ENCODE peak calls at places on chromosomes 5 and 9, in six cellular contexts. H is hepatocyte, C is sigmoid colon, O is A549, D is fibroblast of lung, W is stomach. N is an unnamed sample.
A peak's percentile ranks its signal among the peaks of the same experiment; 100 is the strongest.

GRCh38 chr5:176994460-176995121 is 12.0 kb downstream of the UIMC1 start:
- DNase-seq in H (peak; percentile 57), C (no peak), O (no peak), D (peak; percentile 51), W (peak; percentile 45), N (no peak)

GRCh38 chr5:42995152-42995751 is 44.9 kb downstream of the ANXA2R start:
- DNase-seq in H (no peak), C (no peak), O (no peak), D (peak; percentile 71), W (no peak), N (no peak)

GRCh38 chr5:152514827-152515397 is 109.8 kb upstream of the NMUR2 start:
- DNase-seq in H (peak; percentile 60), C (no peak), O (peak; percentile 10), D (peak; percentile 35), W (no peak), N (no peak)

GRCh38 chr5:173806270-173807035 is 81.7 kb upstream of the CPEB4 start:
- DNase-seq in H (peak; percentile 64), C (no peak), O (no peak), D (no peak), W (no peak), N (no peak)

GRCh38 chr5:893711-894110 is 1.0 kb downstream of the TRIP13 start:
- DNase-seq in H (no peak), C (peak; percentile 48), O (no peak), D (no peak), W (no peak), N (no peak)

GRCh38 chr9:72888032-72888431 is 64.8 kb downstream of the ALDH1A1 start:
- DNase-seq in H (no peak), C (no peak), O (no peak), D (no peak), W (no peak), N (no peak)

GRCh38 chr5:133246376-133247144 is 194.7 kb downstream of the HSPA4 start:
- DNase-seq in H (no peak), C (no peak), O (no peak), D (no peak), W (no peak), N (no peak)

GRCh38 chr5:1546556-1546955 is 22.8 kb upstream of the LPCAT1 start:
- DNase-seq in H (no peak), C (peak; percentile 62), O (no peak), D (no peak), W (no peak), N (peak; percentile 59)

GRCh38 chr9:112005939-112006338 is 109.3 kb downstream of the UGCG start:
- DNase-seq in H (no peak), C (no peak), O (no peak), D (no peak), W (no peak), N (no peak)

GRCh38 chr5:1014346-1014745 is 5.7 kb downstream of the NKD2 start:
- DNase-seq in H (no peak), C (peak; percentile 56), O (no peak), D (no peak), W (no peak), N (peak; percentile 53)

GRCh38 chr9:130692365-130692764 is 1.2 kb upstream of the EXOSC2 start:
- DNase-seq in H (peak; percentile 85), C (no peak), O (no peak), D (no peak), W (no peak), N (peak; percentile 81)

GRCh38 chr5:17302590-17302989 is 85.2 kb downstream of the BASP1 start:
- DNase-seq in H (no peak), C (no peak), O (no peak), D (peak; percentile 76), W (no peak), N (no peak)

GRCh38 chr9:114681594-114682332 is at the start of gene TEX48:
- DNase-seq in H (peak; percentile 83), C (peak; percentile 71), O (peak; percentile 66), D (peak; percentile 75), W (peak; percentile 71), N (peak; percentile 73)

GRCh38 chr5:143117821-143118220 is 285.7 kb downstream of the NR3C1 start:
- DNase-seq in H (no peak), C (no peak), O (no peak), D (no peak), W (no peak), N (no peak)

GRCh38 chr5:5149154-5149553 is 9.0 kb downstream of the ADAMTS16 start:
- DNase-seq in H (no peak), C (no peak), O (no peak), D (no peak), W (no peak), N (no peak)

GRCh38 chr9:118325757-118326156 is 621.6 kb downstream of the TLR4 start:
- DNase-seq in H (no peak), C (no peak), O (no peak), D (no peak), W (no peak), N (no peak)

GRCh38 chr5:141393267-141393666 is 834 bp downstream of the PCDHGA8 start:
- DNase-seq in H (no peak), C (no peak), O (no peak), D (no peak), W (no peak), N (no peak)

GRCh38 chr5:141392429-141393198 is at the start of gene PCDHGA8:
- DNase-seq in H (no peak), C (no peak), O (no peak), D (peak; percentile 31), W (no peak), N (no peak)

GRCh38 chr5:141389153-141390042 is 1.9 kb downstream of the PCDHGB4 start:
- DNase-seq in H (no peak), C (no peak), O (no peak), D (no peak), W (no peak), N (no peak)

GRCh38 chr5:141384471-141385267 is 2.1 kb downstream of the PCDHGA7 start:
- DNase-seq in H (no peak), C (no peak), O (no peak), D (no peak), W (no peak), N (peak; percentile 61)

DNA sequence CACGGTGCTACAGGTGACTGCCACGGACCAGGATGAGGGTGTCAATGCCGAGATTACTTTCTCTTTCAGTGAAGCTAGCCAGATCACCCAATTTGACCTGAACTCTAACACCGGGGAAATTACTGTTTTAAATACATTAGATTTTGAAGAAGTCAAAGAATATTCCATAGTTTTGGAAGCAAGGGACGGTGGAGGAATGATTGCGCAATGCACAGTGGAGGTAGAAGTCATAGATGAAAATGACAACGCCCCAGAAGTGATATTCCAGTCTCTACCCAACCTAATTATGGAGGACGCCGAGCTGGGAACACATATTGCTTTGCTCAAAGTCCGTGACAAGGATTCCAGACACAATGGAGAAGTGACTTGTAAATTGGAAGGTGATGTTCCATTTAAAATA is 1.2 kb downstream of the PCDHGB4 start:
- DNase-seq in H (no peak), C (no peak), O (no peak), D (no peak), W (no peak), N (no peak)
- H3K4me1 ChIP-seq in H (no peaks in the 10 kb centered on the region), C (no peaks in the 10 kb centered on the region), O (no peaks in the 10 kb centered on the region), D (no peaks in the 10 kb centered on the region), W (no peaks in the 10 kb centered on the region), N (no peaks in the 10 kb centered on the region)

GRCh38 chr9:68489636-68490035 is 51.0 kb downstream of the TMEM252 start:
- DNase-seq in H (no peak), C (no peak), O (no peak), D (peak; percentile 54), W (no peak), N (no peak)
- TF ChIP-seq CTCF in H (no peak), C (no peak), O (no peak), D (no peak), W (no peak), N (no peak)

GRCh38 chr9:134333234-134333873 is 7.1 kb downstream of the RXRA start:
- DNase-seq in H (peak; percentile 88), C (no peak), O (no peak), D (no peak), W (peak; percentile 75), N (peak; percentile 84)
- H3K4me1 ChIP-seq in H (peaks cover 86% of the 10 kb centered on the region), C (peaks cover 100% of the 10 kb centered on the region), O (peaks cover 39% of the 10 kb centered on the region), D (peaks cover 17% of the 10 kb centered on the region), W (peaks cover 100% of the 10 kb centered on the region), N (peaks cover 96% of the 10 kb centered on the region)

GRCh38 chr5:88021141-88021540 is 247.5 kb downstream of the TMEM161B start:
- DNase-seq in H (no peak), C (no peak), O (no peak), D (no peak), W (no peak), N (no peak)
- TF ChIP-seq CTCF in H (no peak), C (no peak), O (no peak), D (no peak), W (no peak), N (no peak)

GRCh38 chr9:5851445-5851844 is 18.5 kb upstream of the ERMP1 start:
- DNase-seq in H (peak; percentile 52), C (no peak), O (no peak), D (peak; percentile 73), W (no peak), N (no peak)

GRCh38 chr9:5846501-5846921 is 13.6 kb upstream of the ERMP1 start:
- DNase-seq in H (no peak), C (no peak), O (no peak), D (no peak), W (no peak), N (no peak)

GRCh38 chr9:5846080-5846479 is 13.2 kb upstream of the ERMP1 start:
- DNase-seq in H (no peak), C (no peak), O (no peak), D (no peak), W (no peak), N (no peak)

GRCh38 chr9:5850735-5851122 is 17.8 kb upstream of the ERMP1 start:
- DNase-seq in H (no peak), C (no peak), O (no peak), D (no peak), W (no peak), N (no peak)

GRCh38 chr9:5848372-5848882 is 15.5 kb upstream of the ERMP1 start:
- DNase-seq in H (no peak), C (no peak), O (no peak), D (no peak), W (no peak), N (no peak)
- H3K4me1 ChIP-seq in H (peaks cover 8% of the 10 kb centered on the region), C (no peaks in the 10 kb centered on the region), O (peaks cover 40% of the 10 kb centered on the region), D (no peaks in the 10 kb centered on the region), W (peaks cover 15% of the 10 kb centered on the region), N (peaks cover 10% of the 10 kb centered on the region)

DNA sequence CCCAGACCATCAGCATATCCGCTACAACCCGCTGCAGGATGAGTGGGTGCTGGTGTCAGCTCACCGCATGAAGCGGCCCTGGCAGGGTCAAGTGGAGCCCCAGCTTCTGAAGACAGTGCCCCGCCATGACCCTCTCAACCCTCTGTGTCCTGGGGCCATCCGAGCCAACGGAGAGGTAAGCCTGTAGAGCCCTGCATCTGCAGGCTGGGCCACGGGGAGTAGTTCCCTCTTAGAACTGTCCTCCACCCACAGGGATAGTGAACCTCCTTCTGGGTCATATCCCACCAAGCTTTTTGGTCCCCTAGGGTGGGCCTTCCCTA is 569 bp downstream of the GALT start:
- DNase-seq in H (no peak), C (no peak), O (no peak), D (no peak), W (no peak), N (no peak)
- TF ChIP-seq CTCF in H (no peak), C (no peak), O (no peak), D (no peak), W (no peak), N (no peak)